ENCODE peak calls at places on chromosomes 3 and 15, in nine cellular contexts. Q, S, I, V, X, G, C, H and N are unnamed samples.
A peak's percentile ranks its signal among the peaks of the same experiment; 100 is the strongest.

GRCh38 chr3:181899702-181900101 is 188.0 kb downstream of the SOX2 start:
- DNase-seq in S (no peak), V (no peak), G (no peak), I (no peak), C (no peak), X (no peak), H (no peak), Q (no peak), N (peak; percentile 40)

GRCh38 chr3:53996153-53996861 is 104.6 kb upstream of the SELENOK start:
- DNase-seq in V (no peak), H (no peak), X (peak; percentile 32), I (no peak), Q (no peak), G (no peak), C (no peak), S (no peak), N (no peak)

GRCh38 chr3:62289922-62290321 is 83.4 kb downstream of the FEZF2 start:
- DNase-seq in V (no peak), S (no peak), Q (no peak), H (no peak), G (no peak), X (no peak), I (no peak), C (no peak), N (no peak)

GRCh38 chr3:24943961-24944360 is 449.3 kb upstream of the THRB start:
- DNase-seq in V (no peak), I (no peak), C (no peak), Q (no peak), G (no peak), S (no peak), X (no peak), H (no peak), N (peak; percentile 27)

GRCh38 chr15:87135109-87135508 is 1055.4 kb downstream of the AGBL1 start:
- DNase-seq in G (no peak), H (no peak), S (peak; percentile 44), Q (no peak), I (no peak), V (no peak), C (no peak), X (no peak), N (no peak)

GRCh38 chr3:159026510-159026909 is 224.7 kb downstream of the MFSD1 start:
- DNase-seq in G (no peak), S (no peak), X (no peak), H (no peak), I (no peak), V (no peak), Q (no peak), C (no peak), N (no peak)

GRCh38 chr15:63490345-63491034 is 13.9 kb upstream of the USP3 start:
- DNase-seq in H (no peak), X (no peak), I (no peak), C (peak; percentile 99), Q (no peak), V (no peak), S (no peak), G (no peak), N (no peak)

GRCh38 chr3:27545061-27545460 is 60.9 kb upstream of the SLC4A7 start:
- DNase-seq in I (no peak), S (peak; percentile 11), C (no peak), V (no peak), Q (no peak), X (no peak), G (no peak), H (no peak), N (no peak)

GRCh38 chr3:125054436-125055164 is 1.2 kb downstream of the HEG1 start:
- DNase-seq in V (no peak), X (no peak), Q (peak; percentile 68), S (peak; percentile 74), H (peak; percentile 84), I (no peak), C (peak; percentile 33), G (peak; percentile 49), N (peak; percentile 84)

GRCh38 chr3:127200086-127200691 is 7.3 kb downstream of the PRR23E start:
- DNase-seq in G (no peak), H (no peak), V (no peak), Q (no peak), C (no peak), I (no peak), X (no peak), S (no peak), N (no peak)

GRCh38 chr15:76996526-76997401 is 1.8 kb downstream of the PSTPIP1 start:
- DNase-seq in I (no peak), G (no peak), X (no peak), C (no peak), Q (peak; percentile 27), S (peak; percentile 41), H (no peak), V (peak; percentile 77), N (peak; percentile 68)

GRCh38 chr3:172256101-172256687 is 192.1 kb downstream of the GHSR start:
- DNase-seq in V (no peak), X (no peak), S (no peak), C (no peak), Q (peak; percentile 54), G (no peak), H (no peak), I (no peak), N (no peak)

GRCh38 chr3:136390574-136390973 is 140.4 kb downstream of the PCCB start:
- DNase-seq in Q (no peak), V (no peak), S (no peak), I (no peak), G (no peak), X (no peak), C (no peak), H (no peak), N (no peak)

GRCh38 chr3:24506966-24507775 is 12.5 kb upstream of the THRB start:
- DNase-seq in H (no peak), G (no peak), Q (no peak), S (no peak), X (no peak), V (no peak), I (no peak), C (no peak), N (no peak)

GRCh38 chr3:177447938-177448337 is 250.7 kb upstream of the TBL1XR1 start:
- DNase-seq in I (no peak), C (no peak), G (peak; percentile 60), X (peak; percentile 81), Q (no peak), H (no peak), V (no peak), S (no peak), N (no peak)

GRCh38 chr3:127961963-127962362 is 46.9 kb downstream of the KBTBD12 start:
- DNase-seq in Q (peak; percentile 25), V (no peak), I (peak; percentile 4), H (no peak), C (no peak), G (peak; percentile 34), S (peak; percentile 59), X (no peak), N (peak; percentile 87)

GRCh38 chr3:184016169-184016570 is 1.5 kb downstream of the ABCC5 start:
- DNase-seq in V (no peak), G (no peak), C (no peak), H (no peak), X (no peak), S (no peak), I (no peak), Q (no peak), N (no peak)